ENCODE peak calls at places on chromosomes 5 and 9, in four cellular contexts. C is heart left ventricle, D is cardiac muscle cell, E is BJ. N is an unnamed sample.
A peak's percentile ranks its signal among the peaks of the same experiment; 100 is the strongest.

GRCh38 chr5:33311893-33312292 is 128.9 kb upstream of the TARS1 start:
- DNase-seq in E (peak; percentile 90), C (no peak), D (peak; percentile 77), N (no peak)

GRCh38 chr9:134025606-134026541 is 593 bp downstream of the BRD3OS start:
- DNase-seq in D (peak; percentile 45), E (no peak), C (peak; percentile 52), N (no peak)

GRCh38 chr9:77809552-77809951 is 161.4 kb upstream of the GNA14 start:
- DNase-seq in C (no peak), D (no peak), E (no peak), N (no peak)

GRCh38 chr5:81696418-81697397 is 54.2 kb downstream of the SSBP2 start:
- DNase-seq in C (no peak), E (no peak), D (no peak), N (no peak)

GRCh38 chr9:125701351-125701750 is 5.7 kb downstream of the MAPKAP1 start:
- DNase-seq in D (peak; percentile 50), C (no peak), E (peak; percentile 19), N (no peak)

GRCh38 chr9:6928863-6929262 is 171.1 kb downstream of the KDM4C start:
- DNase-seq in D (no peak), C (no peak), E (no peak), N (no peak)

GRCh38 chr9:113436753-113437515 is 26.4 kb downstream of the C9orf43 start:
- DNase-seq in E (no peak), D (peak; percentile 6), C (no peak), N (no peak)

GRCh38 chr9:14750871-14751270 is 28.3 kb upstream of the CER1 start:
- DNase-seq in D (peak; percentile 5), C (no peak), E (no peak), N (no peak)

GRCh38 chr9:129495422-129496186 is 125.3 kb downstream of the C9orf50 start:
- DNase-seq in E (no peak), D (peak; percentile 92), C (peak; percentile 97), N (peak; percentile 96)

GRCh38 chr5:145260670-145261069 is 574.5 kb downstream of the PRELID2 start:
- DNase-seq in C (no peak), E (no peak), D (no peak), N (no peak)

GRCh38 chr5:23208959-23209431 is 298.4 kb upstream of the PRDM9 start:
- DNase-seq in E (no peak), C (no peak), D (peak; percentile 57), N (peak; percentile 24)

GRCh38 chr9:126902160-126902559 is 12.4 kb upstream of the RALGPS1 start:
- DNase-seq in C (no peak), E (no peak), D (no peak), N (no peak)

GRCh38 chr5:101935086-101935485 is 361.0 kb downstream of the SLCO4C1 start:
- DNase-seq in D (no peak), C (no peak), E (no peak), N (no peak)

GRCh38 chr5:132901036-132901435 is 27.6 kb downstream of the LEAP2 start:
- DNase-seq in E (no peak), D (no peak), C (no peak), N (no peak)
- TF ChIP-seq CTCF in E (no peak), D (no peak), C (no peak), N (no peak)

DNA sequence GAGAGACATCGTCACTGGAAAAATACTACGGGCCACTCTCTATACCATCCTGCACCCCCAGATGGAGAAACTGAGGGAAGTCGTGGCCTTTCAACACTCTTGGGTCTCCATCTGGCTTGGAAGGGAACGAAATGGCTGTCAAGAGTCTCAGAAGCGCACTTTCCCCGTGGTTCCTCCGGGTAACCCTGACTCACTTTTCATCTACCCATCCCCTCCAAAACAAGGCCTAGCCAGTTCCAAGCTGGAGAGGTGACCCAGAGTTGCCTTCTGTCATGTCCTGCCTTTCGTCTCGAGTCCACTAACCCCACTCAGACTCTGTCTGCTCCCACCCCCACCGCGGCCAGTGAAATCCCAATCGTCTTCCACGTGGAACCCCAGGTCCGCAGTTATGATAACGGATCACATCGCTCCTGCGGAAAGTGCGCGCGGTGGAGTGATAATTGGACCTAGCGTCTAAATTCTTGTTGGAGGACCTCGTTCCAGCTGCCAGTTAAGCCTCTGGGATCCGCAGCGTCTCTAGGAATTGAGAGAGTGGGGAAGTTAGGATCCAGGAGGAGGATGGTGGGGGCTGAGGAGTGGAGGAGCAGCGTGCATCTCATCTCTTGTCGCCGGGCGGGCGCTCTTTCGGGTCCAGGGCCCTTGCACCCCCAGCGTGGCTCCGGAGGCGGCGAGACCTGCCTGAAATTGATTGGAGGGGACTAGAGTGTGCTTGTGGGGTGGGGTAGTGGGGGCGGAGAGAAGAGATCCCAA is 4.6 kb downstream of the CDKN2A start:
- DNase-seq in E (no peak), C (no peak), D (no peak), N (no peak)
- TF ChIP-seq CTCF in E (no peak), C (no peak), D (no peak), N (no peak)

GRCh38 chr5:113194125-113194524 is 217.5 kb downstream of the DCP2 start:
- DNase-seq in C (no peak), E (no peak), D (no peak), N (no peak)
- TF ChIP-seq CTCF in C (no peak), E (no peak), D (no peak), N (no peak)

GRCh38 chr5:74943905-74944304 is 77.7 kb upstream of the FAM169A start:
- DNase-seq in C (no peak), E (no peak), D (no peak), N (no peak)
- TF ChIP-seq CTCF in C (no peak), E (no peak), D (peak; percentile 10), N (peak; percentile 22)

DNA sequence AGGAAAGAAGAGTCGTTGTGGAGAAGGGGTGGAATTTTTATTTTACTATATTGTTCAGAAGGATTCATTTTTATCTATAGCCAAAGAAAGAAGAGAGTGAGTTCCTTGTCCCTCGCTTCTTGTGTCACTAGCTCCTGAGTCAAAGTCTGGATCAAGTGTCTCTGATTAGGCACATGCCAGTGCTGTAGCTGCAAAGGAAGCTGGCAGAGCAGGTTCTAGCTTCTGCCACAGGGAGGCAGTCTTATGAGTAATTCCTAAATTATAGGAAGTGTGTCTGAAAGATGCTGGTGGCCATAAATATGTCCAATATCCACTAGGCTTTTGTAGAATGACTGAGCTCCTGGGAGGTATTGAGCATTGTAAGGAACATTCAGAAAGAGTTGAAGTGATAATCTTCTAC is 84.7 kb downstream of the DOCK2 start:
- DNase-seq in C (no peak), E (no peak), D (no peak), N (no peak)
- TF ChIP-seq CTCF in C (no peak), E (no peak), D (no peak), N (no peak)

GRCh38 chr5:112366987-112367386 is 52.1 kb downstream of the EPB41L4A start:
- DNase-seq in E (no peak), D (peak; percentile 11), C (no peak), N (no peak)
- TF ChIP-seq CTCF in E (peak; percentile 27), D (peak; percentile 33), C (no peak), N (no peak)